ENCODE peak calls at places on chromosomes 2 and 18, in four cellular contexts. Z, E, H and V are unnamed samples.

GRCh38 chr2:181879295-181879694 is 12.2 kb upstream of the ITPRID2 start:
- DNase-seq in Z (no peak), E (no peak), H (no peak), V (no peak)

GRCh38 chr18:3790702-3791101 is 340.7 kb downstream of the TGIF1 start:
- DNase-seq in Z (no peak), E (no peak), H (peak), V (no peak)

GRCh38 chr2:156457523-156458228 is 21.5 kb downstream of the GPD2 start:
- DNase-seq in Z (peak), E (no peak), H (no peak), V (no peak)

GRCh38 chr18:60019463-60019840 is 119.7 kb downstream of the PMAIP1 start:
- DNase-seq in Z (peak), E (no peak), H (no peak), V (peak)

GRCh38 chr2:168426861-168427260 is 29.2 kb upstream of the CERS6 start:
- DNase-seq in Z (no peak), E (no peak), H (no peak), V (no peak)

GRCh38 chr2:23235292-23235691 is 149.7 kb upstream of the KLHL29 start:
- DNase-seq in Z (peak), E (no peak), H (no peak), V (peak)

GRCh38 chr18:50776383-50776782 is 43.4 kb downstream of the MRO start:
- DNase-seq in Z (no peak), E (no peak), H (no peak), V (no peak)

GRCh38 chr2:121689356-121689755 is 40.1 kb upstream of the CLASP1 start:
- DNase-seq in Z (peak), E (no peak), H (no peak), V (peak)

GRCh38 chr2:96107883-96108551 is 8.4 kb downstream of the ADRA2B start:
- DNase-seq in Z (no peak), E (no peak), H (no peak), V (no peak)

GRCh38 chr2:173370198-173370597 is 15.5 kb downstream of the CDCA7 start:
- DNase-seq in Z (no peak), E (no peak), H (no peak), V (no peak)

GRCh38 chr2:100895402-100895801 is 75.5 kb downstream of the NPAS2 start:
- DNase-seq in Z (no peak), E (no peak), H (no peak), V (peak)

GRCh38 chr2:120867290-120868231 is 131.9 kb downstream of the GLI2 start:
- DNase-seq in Z (peak), E (no peak), H (no peak), V (peak)

GRCh38 chr2:202036601-202037037 is 3.0 kb downstream of the FZD7 start:
- DNase-seq in Z (peak), E (no peak), H (no peak), V (peak)

GRCh38 chr2:230589497-230590015 is 123.1 kb upstream of the CAB39 start:
- DNase-seq in Z (no peak), E (no peak), H (peak), V (no peak)

GRCh38 chr18:44185981-44186380 is 494.7 kb upstream of the SETBP1 start:
- DNase-seq in Z (peak), E (no peak), H (no peak), V (no peak)

GRCh38 chr2:58731488-58731869 is 490.4 kb upstream of the FANCL start:
- DNase-seq in Z (no peak), E (no peak), H (no peak), V (no peak)

GRCh38 chr2:211270257-211270656 is 713.9 kb downstream of the CPS1 start:
- DNase-seq in Z (no peak), E (no peak), H (no peak), V (no peak)

GRCh38 chr2:8628179-8628869 is 53.5 kb upstream of the ID2 start:
- DNase-seq in Z (no peak), E (no peak), H (peak), V (no peak)

GRCh38 chr2:22525676-22526075 is 859.3 kb upstream of the KLHL29 start:
- DNase-seq in Z (no peak), E (no peak), H (no peak), V (no peak)